ENCODE peak calls at places on chromosomes 5 and 9, in nine cellular contexts. H is GM23338, I is SK-N-SH, L is hepatocyte, Z is HCT116, D is OCI-LY7, A is MM.1S, O is neural progenitor cell, N is PC-3. W is an unnamed sample.

GRCh38 chr9:113636165-113636564 is 172.6 kb downstream of the RGS3 start:
- DNase-seq in L (no peak), N (no peak), I (no peak), A (no peak), D (no peak), Z (no peak), O (no peak), H (no peak), W (no peak)

GRCh38 chr9:127603226-127603625 is 8.9 kb upstream of the STXBP1 start:
- DNase-seq in N (no peak), Z (no peak), A (no peak), H (no peak), D (no peak), L (no peak), O (no peak), I (no peak), W (no peak)

GRCh38 chr9:129836342-129837007 is 1.2 kb downstream of the USP20 start:
- DNase-seq in O (peak), D (peak), H (peak), I (no peak), Z (no peak), L (no peak), N (no peak), A (no peak), W (peak)

GRCh38 chr9:37350486-37351190 is 71.9 kb upstream of the GRHPR start:
- DNase-seq in O (no peak), D (no peak), H (no peak), N (no peak), A (no peak), I (no peak), Z (no peak), L (no peak), W (peak)

GRCh38 chr5:31827862-31828261 is 188.9 kb downstream of the PDZD2 start:
- DNase-seq in H (no peak), O (no peak), A (no peak), I (no peak), N (peak), Z (no peak), D (no peak), L (no peak), W (no peak)

GRCh38 chr5:113122053-113122452 is 145.5 kb downstream of the DCP2 start:
- DNase-seq in A (no peak), O (no peak), H (no peak), L (no peak), Z (no peak), D (no peak), N (peak), I (no peak), W (peak)

GRCh38 chr9:35917261-35917660 is 8.0 kb downstream of the SPAAR start:
- DNase-seq in Z (no peak), N (no peak), H (no peak), D (no peak), A (no peak), L (no peak), I (no peak), O (no peak), W (no peak)

GRCh38 chr9:113233146-113233545 is 11.8 kb downstream of the SLC31A1 start:
- DNase-seq in O (no peak), H (no peak), A (no peak), I (no peak), N (no peak), L (no peak), D (no peak), Z (no peak), W (no peak)

GRCh38 chr9:131633491-131634031 is 88.2 kb downstream of the PRRT1B start:
- DNase-seq in A (no peak), L (no peak), D (no peak), O (no peak), Z (no peak), N (no peak), I (no peak), H (no peak), W (peak)

GRCh38 chr5:125064610-125065009 is 318.2 kb upstream of the ZNF608 start:
- DNase-seq in I (peak), D (no peak), H (no peak), Z (no peak), O (peak), L (no peak), A (no peak), N (no peak), W (peak)

GRCh38 chr5:159316519-159317383 is 13.5 kb downstream of the IL12B start:
- DNase-seq in D (peak), H (peak), L (peak), Z (no peak), O (peak), N (peak), A (peak), I (peak), W (peak)

GRCh38 chr5:14501353-14502162 is 80.0 kb upstream of the OTULINL start:
- DNase-seq in O (no peak), A (no peak), D (no peak), N (peak), H (no peak), L (no peak), Z (no peak), I (no peak), W (peak)

GRCh38 chr9:70639853-70640814 is 225.7 kb upstream of the KLF9 start:
- DNase-seq in Z (peak), L (peak), A (peak), D (peak), I (no peak), N (peak), H (peak), O (peak), W (peak)

GRCh38 chr5:102018690-102019089 is 277.4 kb downstream of the SLCO4C1 start:
- DNase-seq in D (no peak), O (peak), H (peak), Z (no peak), L (no peak), I (no peak), N (no peak), A (no peak), W (no peak)

GRCh38 chr5:169071-169727 is 22.1 kb upstream of the LRRC14B start:
- DNase-seq in I (no peak), O (no peak), Z (no peak), L (no peak), N (peak), A (no peak), H (no peak), D (no peak), W (no peak)

GRCh38 chr9:28056466-28056865 is 483.2 kb upstream of the C9orf72 start:
- DNase-seq in O (no peak), L (no peak), A (no peak), I (no peak), N (no peak), H (no peak), Z (no peak), D (no peak), W (no peak)

GRCh38 chr5:160064979-160065619 is 54.2 kb downstream of the PWWP2A start:
- DNase-seq in N (peak), O (no peak), D (no peak), H (no peak), A (no peak), L (peak), I (peak), Z (no peak), W (no peak)

GRCh38 chr9:33942471-33943083 is 106.1 kb downstream of the UBAP2 start:
- DNase-seq in O (no peak), A (no peak), D (no peak), N (peak), H (no peak), Z (no peak), I (no peak), L (no peak), W (peak)

GRCh38 chr9:101176384-101176783 is 147.9 kb downstream of the PLPPR1 start:
- DNase-seq in H (peak), A (no peak), L (no peak), D (peak), O (no peak), N (no peak), Z (peak), I (no peak), W (no peak)

GRCh38 chr5:172766287-172767104 is 4.5 kb downstream of the DUSP1 start:
- DNase-seq in N (peak), H (no peak), D (no peak), I (no peak), O (no peak), Z (no peak), A (no peak), L (peak), W (peak)

GRCh38 chr5:170681013-170681433 is 102.5 kb upstream of the GABRP start:
- DNase-seq in A (peak), H (peak), O (peak), Z (no peak), N (peak), D (no peak), L (peak), I (peak), W (peak)

GRCh38 chr9:116900543-116900942 is 213.4 kb downstream of the TRIM32 start:
- DNase-seq in O (no peak), A (no peak), L (no peak), Z (no peak), N (no peak), I (no peak), H (peak), D (no peak), W (no peak)

GRCh38 chr5:76710991-76711390 is 4.9 kb upstream of the F2R start:
- DNase-seq in D (no peak), O (no peak), A (peak), H (no peak), N (peak), L (no peak), I (no peak), Z (no peak), W (peak)

GRCh38 chr5:90968319-90968718 is 409.7 kb downstream of the ADGRV1 start:
- DNase-seq in D (no peak), I (peak), O (no peak), H (no peak), A (peak), N (no peak), Z (no peak), L (no peak), W (peak)

GRCh38 chr9:32906213-32906612 is 95.2 kb downstream of the APTX start:
- DNase-seq in N (no peak), I (no peak), Z (no peak), A (no peak), D (no peak), H (no peak), O (no peak), L (no peak), W (no peak)

GRCh38 chr9:26682796-26683496 is 209.7 kb downstream of the CAAP1 start:
- DNase-seq in D (no peak), O (no peak), H (no peak), Z (no peak), N (no peak), L (no peak), I (no peak), A (no peak), W (no peak)

GRCh38 chr9:74499111-74499601 is 2.0 kb downstream of the RORB start:
- DNase-seq in D (no peak), N (no peak), O (peak), I (peak), H (peak), Z (no peak), L (peak), A (no peak), W (no peak)

GRCh38 chr5:123116063-123116462 is 27.0 kb downstream of the PRDM6 start:
- DNase-seq in D (no peak), Z (no peak), O (no peak), A (no peak), I (no peak), H (no peak), L (no peak), N (no peak), W (peak)

GRCh38 chr9:6239048-6239461 is 23.4 kb downstream of the IL33 start:
- DNase-seq in L (peak), I (no peak), N (no peak), Z (no peak), D (no peak), O (no peak), A (no peak), H (no peak), W (no peak)

GRCh38 chr5:132456553-132457361 is 33.8 kb downstream of the IRF1 start:
- DNase-seq in N (no peak), A (peak), Z (no peak), H (no peak), O (no peak), L (no peak), D (peak), I (no peak), W (peak)

GRCh38 chr9:69027355-69028097 is 8.0 kb upstream of the FXN start:
- DNase-seq in D (peak), Z (peak), O (peak), H (peak), N (peak), A (peak), L (peak), I (peak), W (peak)

GRCh38 chr9:76365028-76365427 is 29.2 kb downstream of the RFK start:
- DNase-seq in Z (no peak), D (no peak), H (peak), I (no peak), A (no peak), O (peak), N (peak), L (peak), W (peak)

DNA sequence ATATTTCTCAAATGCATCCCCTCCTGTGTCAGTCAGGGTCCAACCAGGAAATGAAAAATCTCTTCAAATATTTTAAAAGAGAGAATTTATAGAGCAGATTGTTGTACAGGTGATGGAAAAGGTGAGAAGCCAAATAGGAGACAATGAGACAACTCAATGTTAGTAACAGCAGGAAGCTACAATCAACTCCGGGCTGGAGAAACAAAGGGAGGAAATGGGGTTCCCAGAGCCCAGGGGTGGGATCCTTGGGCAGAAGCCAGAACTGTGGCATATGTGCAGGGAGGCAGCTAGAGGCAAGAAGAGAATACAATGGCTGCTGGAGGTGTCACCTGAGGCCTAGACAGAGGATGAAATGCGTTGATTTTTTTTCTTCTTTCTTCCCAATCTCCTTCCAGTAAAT is 361.8 kb upstream of the ACTBL2 start:
- DNase-seq in O (no peak), I (no peak), Z (no peak), N (no peak), D (no peak), A (no peak), H (no peak), L (no peak), W (no peak)
- TF ChIP-seq EZH2phosphoT487 in O (no peak), I (no peak), Z (no peak), N (no peak), D (no peak), A (no peak), H (no peak), L (no peak), W (no peak)

GRCh38 chr5:61559722-61560121 is 227.7 kb downstream of the ZSWIM6 start:
- DNase-seq in L (no peak), Z (no peak), A (no peak), I (no peak), D (no peak), H (no peak), O (no peak), N (no peak), W (no peak)
- H3K27ac ChIP-seq in L (no peak), Z (no peak), A (no peak), I (no peak), D (no peak), H (no peak), O (no peak), N (no peak), W (no peak)

DNA sequence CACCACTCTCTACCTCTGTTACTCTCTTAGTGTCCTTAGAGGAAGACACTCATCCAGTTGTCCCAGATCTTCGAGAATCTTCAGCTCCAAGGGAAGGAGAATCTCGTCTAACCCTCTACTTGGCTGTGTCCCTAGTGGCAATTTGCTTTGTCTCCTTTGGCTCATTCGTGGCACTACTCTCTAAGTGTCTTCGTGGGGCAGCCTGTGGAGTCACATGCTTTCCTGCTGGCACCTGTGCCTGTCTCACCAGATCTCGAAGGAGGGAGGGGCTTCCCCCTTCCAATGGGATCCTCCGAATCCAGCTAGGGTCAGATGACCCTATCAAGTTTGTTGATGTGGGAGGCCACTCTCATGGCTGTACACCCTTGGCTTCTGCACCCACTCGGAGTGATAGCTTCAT is 1.8 kb upstream of the PCDHGC5 start:
- DNase-seq in O (no peak), I (no peak), D (no peak), L (no peak), H (no peak), A (no peak), N (no peak), Z (no peak), W (no peak)
- TF ChIP-seq EZH2phosphoT487 in O (no peak), I (no peak), D (no peak), L (no peak), H (no peak), A (no peak), N (no peak), Z (no peak), W (no peak)

GRCh38 chr5:44981708-44982107 is 173.0 kb downstream of the MRPS30 start:
- DNase-seq in L (no peak), O (no peak), A (no peak), N (no peak), Z (no peak), D (no peak), H (no peak), I (no peak), W (no peak)

GRCh38 chr5:44983006-44983405 is 174.3 kb downstream of the MRPS30 start:
- DNase-seq in H (peak), Z (peak), L (no peak), D (peak), A (no peak), N (no peak), O (peak), I (no peak), W (no peak)

GRCh38 chr5:44991693-44992092 is 182.9 kb downstream of the MRPS30 start:
- DNase-seq in N (no peak), D (no peak), Z (no peak), O (no peak), A (no peak), I (no peak), H (no peak), L (no peak), W (no peak)

GRCh38 chr5:44987026-44987425 is 178.3 kb downstream of the MRPS30 start:
- DNase-seq in D (no peak), O (no peak), Z (no peak), H (no peak), A (no peak), L (no peak), N (no peak), I (no peak), W (peak)
- H3K27ac ChIP-seq in D (no peak), O (no peak), Z (no peak), H (no peak), A (no peak), L (no peak), N (no peak), I (no peak), W (no peak)